ENCODE peak calls at places on chromosomes 11 and 22, in seven cellular contexts. C, P, G, R, Z, E and B are unnamed samples. For H3K9me3 and H3K4me1, the result is how much of the 10 kb centered on the place peaks cover.

GRCh38 chr11:102912482-102912830 is 37.7 kb upstream of the MMP12 start:
- DNase-seq in P (no peak), G (no peak), E (no peak), Z (no peak), C (no peak), R (no peak), B (no peak)

GRCh38 chr11:64734786-64735761 is 8.9 kb downstream of the RASGRP2 start:
- DNase-seq in R (no peak), E (no peak), Z (no peak), C (no peak), P (no peak), G (no peak), B (no peak)

GRCh38 chr11:210122-210802 is 2.8 kb downstream of the RIC8A start:
- DNase-seq in P (peak), E (no peak), C (no peak), R (peak), G (no peak), Z (no peak), B (peak)

GRCh38 chr22:37139762-37140161 is 10.0 kb downstream of the IL2RB start:
- DNase-seq in E (no peak), G (no peak), R (no peak), Z (no peak), C (no peak), P (no peak), B (no peak)

GRCh38 chr22:24460418-24461089 is 33.2 kb downstream of the ADORA2A start:
- DNase-seq in G (no peak), P (no peak), R (peak), C (no peak), E (no peak), Z (no peak), B (no peak)

GRCh38 chr11:17598700-17599459 is 51.8 kb downstream of the OTOG start:
- DNase-seq in R (peak), G (peak), C (no peak), P (peak), E (peak), Z (peak), B (peak)

GRCh38 chr11:15327786-15328231 is 213.1 kb downstream of the INSC start:
- DNase-seq in P (peak), G (peak), C (no peak), E (no peak), R (peak), Z (peak), B (peak)

GRCh38 chr11:65776710-65777141 is 4.0 kb downstream of the AP5B1 start:
- DNase-seq in Z (no peak), C (no peak), P (no peak), R (no peak), E (no peak), G (no peak), B (no peak)

GRCh38 chr11:707817-708420 is 1.9 kb downstream of the EPS8L2 start:
- DNase-seq in Z (peak), G (no peak), R (no peak), P (peak), C (no peak), E (no peak), B (no peak)

GRCh38 chr11:122847437-122847836 is 9.1 kb downstream of the CRTAM start:
- DNase-seq in R (no peak), Z (no peak), E (no peak), P (no peak), G (no peak), C (no peak), B (no peak)

GRCh38 chr11:44453213-44453612 is 112.2 kb upstream of the CD82 start:
- DNase-seq in P (no peak), Z (no peak), R (no peak), E (no peak), C (no peak), G (no peak), B (no peak)

GRCh38 chr22:35150163-35151107 is 84.5 kb downstream of the ISX start:
- DNase-seq in Z (peak), C (no peak), E (peak), G (peak), P (peak), R (peak), B (peak)

GRCh38 chr22:30435674-30436126 is 10.1 kb downstream of the MTFP1 start:
- DNase-seq in C (no peak), G (peak), E (peak), R (no peak), P (peak), Z (peak), B (no peak)

GRCh38 chr11:9617960-9618359 is 44.5 kb downstream of the WEE1 start:
- DNase-seq in G (no peak), R (peak), P (no peak), Z (no peak), C (no peak), E (no peak), B (no peak)

GRCh38 chr22:26276530-26277200 is 107.4 kb downstream of the SEZ6L start:
- DNase-seq in C (no peak), P (no peak), E (no peak), R (no peak), G (no peak), Z (no peak), B (no peak)

GRCh38 chr22:22750335-22751042 is 106.1 kb downstream of the GGTLC2 start:
- DNase-seq in R (no peak), Z (no peak), P (no peak), C (no peak), E (no peak), G (no peak), B (no peak)

GRCh38 chr22:24486501-24486921 is 8.6 kb upstream of the UPB1 start:
- DNase-seq in C (no peak), P (no peak), Z (no peak), R (peak), G (no peak), E (no peak), B (no peak)

GRCh38 chr11:83583953-83584352 is 297.8 kb upstream of the CCDC90B start:
- DNase-seq in C (no peak), Z (no peak), P (no peak), E (no peak), G (no peak), R (peak), B (no peak)

GRCh38 chr11:105838668-105839403 is 183.2 kb downstream of the MSANTD4 start:
- DNase-seq in C (no peak), G (no peak), E (no peak), R (peak), Z (no peak), P (no peak), B (no peak)

GRCh38 chr11:35619030-35619753 is 932 bp downstream of the FJX1 start:
- DNase-seq in P (peak), R (peak), C (no peak), E (peak), Z (peak), G (peak), B (peak)

GRCh38 chr11:117884994-117885393 is 8.5 kb upstream of the FXYD6 start:
- DNase-seq in C (no peak), G (no peak), R (peak), Z (no peak), E (no peak), P (no peak), B (no peak)

GRCh38 chr22:50474711-50475651 is at the start of gene SBF1:
- DNase-seq in P (peak), E (peak), Z (peak), G (peak), R (peak), C (peak), B (peak)

GRCh38 chr11:27234043-27234668 is 128.9 kb downstream of the CCDC34 start:
- DNase-seq in E (no peak), Z (peak), C (no peak), R (peak), P (peak), G (peak), B (peak)

GRCh38 chr11:66116576-66117361 is 46.7 kb downstream of the PACS1 start:
- DNase-seq in P (no peak), Z (no peak), E (no peak), R (no peak), C (no peak), G (no peak), B (no peak)

GRCh38 chr11:128518493-128519207 is 68.7 kb downstream of the ETS1 start:
- DNase-seq in R (peak), E (peak), G (no peak), C (no peak), P (no peak), Z (no peak), B (no peak)

GRCh38 chr11:2569731-2570210 is 125.0 kb downstream of the KCNQ1 start:
- DNase-seq in P (no peak), Z (peak), E (no peak), G (no peak), C (no peak), R (no peak), B (peak)

GRCh38 chr11:92251980-92252379 is 27.4 kb downstream of the FAT3 start:
- DNase-seq in C (no peak), E (no peak), G (no peak), R (peak), P (no peak), Z (no peak), B (no peak)

GRCh38 chr11:96091476-96091875 is 167.6 kb upstream of the MTMR2 start:
- DNase-seq in G (no peak), E (peak), C (no peak), Z (no peak), P (no peak), R (no peak), B (no peak)

GRCh38 chr11:8763070-8763469 is 80.5 kb downstream of the RPL27A start:
- DNase-seq in Z (no peak), C (no peak), P (no peak), E (no peak), G (no peak), R (no peak), B (no peak)

GRCh38 chr11:14687943-14688627 is 44.5 kb downstream of the PDE3B start:
- DNase-seq in E (no peak), P (no peak), G (no peak), Z (no peak), C (no peak), R (peak), B (no peak)

GRCh38 chr11:2529173-2529572 is 84.4 kb downstream of the KCNQ1 start:
- DNase-seq in Z (peak), P (no peak), C (no peak), G (peak), R (no peak), E (no peak), B (no peak)

GRCh38 chr11:122628691-122629555 is 26.6 kb upstream of the UBASH3B start:
- DNase-seq in E (peak), C (no peak), R (peak), G (peak), P (peak), Z (peak), B (peak)

GRCh38 chr11:18615628-18616392 is 16.2 kb downstream of the MISFA start:
- DNase-seq in G (no peak), R (no peak), Z (no peak), E (no peak), C (no peak), P (no peak), B (no peak)

GRCh38 chr11:106988151-106988806 is 30.0 kb downstream of the GUCY1A2 start:
- DNase-seq in P (no peak), G (no peak), R (peak), C (no peak), E (no peak), Z (no peak), B (no peak)

GRCh38 chr11:78399136-78399535 is 18.5 kb downstream of the GAB2 start:
- DNase-seq in Z (no peak), G (no peak), E (no peak), R (no peak), P (no peak), C (no peak), B (no peak)

GRCh38 chr11:69155302-69156198 is at the start of gene SMIM38:
- DNase-seq in P (no peak), Z (no peak), G (no peak), E (no peak), C (no peak), R (no peak), B (no peak)

GRCh38 chr11:69156218-69156639 is 494 bp downstream of the SMIM38 start:
- DNase-seq in E (no peak), P (no peak), G (no peak), R (no peak), Z (no peak), C (no peak), B (no peak)

GRCh38 chr11:69157156-69157821 is 1.6 kb downstream of the SMIM38 start:
- DNase-seq in E (no peak), R (no peak), C (no peak), P (no peak), Z (no peak), G (no peak), B (peak)

GRCh38 chr11:69157822-69158231 is 2.1 kb downstream of the SMIM38 start:
- DNase-seq in P (no peak), G (no peak), Z (no peak), E (no peak), R (no peak), C (no peak), B (no peak)

DNA sequence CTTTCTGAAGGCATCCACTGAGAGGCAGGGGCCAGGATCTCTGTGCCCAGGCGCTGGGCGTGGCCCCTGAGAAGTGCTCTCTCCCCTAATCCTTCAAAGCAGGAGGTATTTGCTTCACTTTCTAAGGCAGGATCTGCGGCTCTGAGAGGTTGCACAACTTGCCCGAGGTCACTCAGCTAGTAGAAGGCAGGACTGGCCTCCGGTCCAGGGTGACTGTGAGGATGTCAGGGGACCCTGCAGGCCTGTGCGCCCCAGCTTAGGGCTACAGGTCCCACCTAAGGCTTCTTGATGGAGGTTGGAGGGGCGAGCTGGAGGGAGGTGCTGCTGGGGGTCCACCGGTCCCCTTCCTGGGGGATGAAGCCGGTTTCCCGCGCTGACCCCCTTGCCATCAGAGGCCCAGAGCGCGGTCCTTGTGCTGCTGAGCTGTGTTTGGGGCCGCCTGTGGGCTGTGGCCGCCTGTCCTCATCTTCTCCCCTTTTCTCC is 979 bp downstream of the SMIM38 start:
- DNase-seq in R (peak), G (no peak), P (no peak), Z (no peak), C (no peak), E (no peak), B (no peak)
- H3K4me3 ChIP-seq in R (no peak), G (no peak), P (no peak), Z (no peak), C (peak), E (no peak), B (no peak)

GRCh38 chr22:48902001-48902869 is 925.4 kb downstream of the BRD1 start:
- DNase-seq in E (no peak), C (no peak), R (no peak), P (no peak), G (no peak), Z (no peak), B (no peak)
- H3K9me3 ChIP-seq in E (under half), C (under half), R (under half), P (under half), G (under half), Z (under half), B (under half)

GRCh38 chr11:126440276-126440675 is 84.8 kb downstream of the ST3GAL4 start:
- DNase-seq in G (no peak), Z (no peak), P (no peak), R (no peak), C (no peak), E (no peak), B (no peak)
- H3K4me1 ChIP-seq in G (under half), Z (under half), P (under half), R (under half), C (under half), E (under half), B (under half)

GRCh38 chr11:31477528-31478255 is 31.7 kb downstream of the IMMP1L start:
- DNase-seq in Z (no peak), E (no peak), C (no peak), G (no peak), R (no peak), P (no peak), B (no peak)
- H3K4me3 ChIP-seq in Z (no peak), E (no peak), C (no peak), G (no peak), R (no peak), P (no peak), B (no peak)

DNA sequence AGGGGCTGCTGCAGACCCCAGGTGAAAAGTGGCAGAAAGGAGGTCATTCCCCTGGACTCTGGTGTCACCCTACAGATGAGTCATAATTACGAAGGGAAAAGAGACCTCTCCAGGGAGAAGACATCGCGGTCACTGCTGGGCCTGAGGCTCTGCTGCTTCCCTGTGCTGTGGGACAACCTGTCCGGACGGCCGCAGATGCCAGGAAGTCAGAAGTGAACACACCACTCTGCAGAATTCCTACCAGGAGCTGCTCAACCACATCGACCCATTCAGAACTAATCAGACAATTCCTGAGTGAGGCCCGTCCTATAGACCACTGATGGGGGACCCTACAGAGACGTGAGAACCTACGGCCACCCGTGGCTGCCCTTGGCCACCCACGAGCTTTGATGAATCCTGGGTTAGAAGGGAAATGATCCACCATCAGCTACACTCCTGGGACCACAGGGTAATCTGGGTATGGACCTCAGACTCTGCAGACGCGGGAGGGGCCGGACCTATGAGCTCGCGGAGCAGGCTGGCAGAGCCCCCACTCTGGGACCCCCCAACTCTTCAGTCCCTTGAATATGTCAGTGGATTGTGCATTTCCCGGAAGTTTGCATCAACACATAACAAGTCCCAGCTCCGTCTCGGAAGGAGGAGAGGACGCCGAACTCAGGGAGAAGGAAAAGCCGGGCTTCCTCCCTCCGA is 636.7 kb downstream of the BRD1 start:
- DNase-seq in C (no peak), G (no peak), P (no peak), R (no peak), E (no peak), Z (no peak), B (no peak)
- H3K9me3 ChIP-seq in C (under half), G (under half), P (under half), R (under half), E (under half), Z (under half), B (under half)

GRCh38 chr11:33944345-33944692 is 52.4 kb upstream of the LMO2 start:
- DNase-seq in Z (no peak), P (no peak), C (no peak), E (no peak), R (no peak), G (no peak), B (no peak)

GRCh38 chr11:33944693-33945424 is 53.0 kb upstream of the LMO2 start:
- DNase-seq in P (no peak), Z (no peak), R (no peak), G (no peak), C (no peak), E (no peak), B (no peak)

GRCh38 chr11:33945481-33946268 is 53.8 kb upstream of the LMO2 start:
- DNase-seq in P (no peak), G (no peak), R (peak), C (no peak), E (no peak), Z (no peak), B (no peak)

GRCh38 chr11:33942954-33943353 is 51.1 kb upstream of the LMO2 start:
- DNase-seq in R (peak), Z (no peak), P (peak), C (peak), G (no peak), E (no peak), B (peak)

GRCh38 chr11:33941637-33942160 is 49.8 kb upstream of the LMO2 start:
- DNase-seq in P (no peak), G (no peak), R (peak), C (peak), E (no peak), Z (no peak), B (peak)
- H3K4me1 ChIP-seq in P (under half), G (under half), R (under half), C (half or more), E (under half), Z (under half), B (under half)

DNA sequence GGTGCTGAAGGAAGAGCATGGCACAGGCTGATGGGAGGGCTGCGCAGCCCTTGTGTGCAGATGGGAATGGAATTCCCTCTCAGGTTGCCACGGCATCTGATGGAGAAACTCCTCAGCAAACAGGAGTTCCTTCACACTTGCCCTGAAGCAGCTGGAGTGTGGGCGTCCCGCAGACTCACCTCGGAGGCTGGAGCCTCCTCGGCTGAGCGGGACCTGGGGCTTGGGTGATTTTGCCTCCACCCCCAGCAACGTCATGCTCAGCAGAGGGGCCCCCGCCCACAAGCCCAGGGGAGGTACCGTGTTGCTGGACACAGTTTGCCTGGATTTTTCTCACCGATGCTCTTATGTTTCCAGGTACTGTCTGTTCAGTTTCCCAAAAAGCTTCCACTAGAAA is 63.4 kb downstream of the MYO7A start:
- DNase-seq in G (no peak), Z (no peak), E (no peak), C (no peak), R (no peak), P (no peak), B (no peak)
- H3K4me3 ChIP-seq in G (no peak), Z (no peak), E (no peak), C (no peak), R (no peak), P (peak), B (no peak)

DNA sequence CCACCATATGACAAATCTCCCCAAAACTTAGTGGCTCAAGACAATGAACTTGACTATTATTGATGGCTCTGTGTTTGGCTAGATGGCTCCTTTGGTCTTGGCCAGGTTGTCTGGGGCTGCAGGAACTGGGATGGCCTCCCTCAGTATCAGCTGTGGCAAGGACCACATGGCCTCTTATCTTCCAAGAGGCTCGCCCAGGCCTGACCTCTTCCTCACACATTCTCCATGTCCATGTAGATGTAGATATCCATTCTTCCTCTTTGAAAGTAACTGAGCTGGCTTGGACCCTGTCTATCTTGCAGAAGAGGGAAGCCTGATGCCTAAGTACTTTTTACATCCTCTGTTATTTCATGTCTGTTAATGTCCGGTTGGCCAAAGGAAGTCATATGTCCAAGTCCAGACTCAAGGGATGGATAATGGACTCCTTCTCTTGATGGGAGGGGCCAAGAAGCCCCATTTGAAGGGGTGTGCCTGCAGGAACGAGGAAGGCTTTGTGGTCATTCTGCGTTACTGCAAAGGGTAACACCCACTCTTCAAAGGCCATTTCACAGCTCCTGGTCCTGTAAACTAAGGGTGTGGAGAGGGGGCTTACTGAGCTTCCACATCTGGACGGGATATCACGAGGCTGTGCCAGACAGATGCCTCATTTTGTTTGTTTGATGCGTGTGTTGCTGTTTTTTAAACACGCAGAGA is 87.1 kb downstream of the GRIK4 start:
- DNase-seq in R (no peak), G (no peak), P (no peak), E (no peak), Z (no peak), C (no peak), B (no peak)
- H3K9me3 ChIP-seq in R (under half), G (under half), P (under half), E (under half), Z (under half), C (under half), B (under half)